ENCODE peak calls at places on chromosomes 2 and 18, in six cellular contexts. T, N, P, V, F and R are unnamed samples.

GRCh38 chr2:8587251-8587791 is 94.5 kb upstream of the ID2 start:
- DNase-seq in N (no peak), F (no peak), T (no peak), V (no peak), P (no peak), R (no peak)

GRCh38 chr2:33015421-33016142 is 68.8 kb downstream of the LTBP1 start:
- DNase-seq in N (no peak), F (no peak), V (peak), T (no peak), P (peak), R (peak)

GRCh38 chr18:35289293-35290069 is 548 bp downstream of the ZSCAN30 start:
- DNase-seq in N (peak), F (no peak), P (peak), V (peak), T (no peak), R (no peak)

GRCh38 chr2:59389240-59389639 is 1148.1 kb upstream of the FANCL start:
- DNase-seq in F (no peak), T (no peak), V (no peak), N (peak), P (no peak), R (no peak)

GRCh38 chr2:96870631-96871255 is 863 bp upstream of the SEMA4C start:
- DNase-seq in V (no peak), N (peak), F (peak), T (no peak), P (peak), R (no peak)

GRCh38 chr2:66445076-66445724 is 10.3 kb downstream of the MEIS1 start:
- DNase-seq in V (no peak), F (no peak), P (no peak), N (peak), T (no peak), R (no peak)

GRCh38 chr2:24597181-24597870 is 106.3 kb downstream of the NCOA1 start:
- DNase-seq in T (no peak), N (no peak), P (no peak), V (peak), F (no peak), R (no peak)

GRCh38 chr18:77250926-77251729 is 1.5 kb downstream of the GALR1 start:
- DNase-seq in N (no peak), F (no peak), V (peak), T (no peak), P (no peak), R (no peak)

GRCh38 chr2:9984217-9984739 is 32.8 kb downstream of the GRHL1 start:
- DNase-seq in N (no peak), T (no peak), F (peak), P (peak), V (peak), R (no peak)

GRCh38 chr2:44051948-44052347 is 56.2 kb upstream of the LRPPRC start:
- DNase-seq in N (no peak), P (no peak), T (no peak), F (no peak), V (no peak), R (no peak)

GRCh38 chr2:84187258-84187657 is 271.8 kb downstream of the SUCLG1 start:
- DNase-seq in N (no peak), F (no peak), T (no peak), V (no peak), P (no peak), R (no peak)

GRCh38 chr2:7165736-7166135 is 248.5 kb downstream of the RNF144A start:
- DNase-seq in V (no peak), N (no peak), P (no peak), F (no peak), T (no peak), R (no peak)

GRCh38 chr2:161031516-161031915 is 128.7 kb upstream of the TANK start:
- DNase-seq in V (no peak), N (no peak), T (no peak), F (no peak), P (no peak), R (no peak)

GRCh38 chr18:58135170-58135569 is 91.1 kb downstream of the NEDD4L start:
- DNase-seq in V (peak), T (no peak), N (no peak), P (no peak), F (no peak), R (peak)

GRCh38 chr2:75565523-75566449 is 5.0 kb upstream of the EVA1A start:
- DNase-seq in P (peak), T (no peak), N (no peak), F (no peak), V (no peak), R (no peak)

GRCh38 chr2:11123856-11124759 is 31.2 kb upstream of the SLC66A3 start:
- DNase-seq in N (peak), V (peak), P (peak), T (peak), F (peak), R (no peak)

GRCh38 chr2:234673961-234674759 is 177.3 kb upstream of the ARL4C start:
- DNase-seq in F (no peak), N (no peak), T (no peak), P (no peak), V (peak), R (no peak)

GRCh38 chr2:219350938-219351280 is 18.4 kb upstream of the RESP18 start:
- DNase-seq in T (no peak), N (no peak), V (no peak), F (no peak), P (no peak), R (no peak)

GRCh38 chr2:29269095-29270090 is 154.2 kb downstream of the CLIP4 start:
- DNase-seq in N (no peak), P (no peak), V (no peak), T (no peak), F (no peak), R (no peak)

GRCh38 chr2:238846503-238847431 is 1.1 kb upstream of the TWIST2 start:
- DNase-seq in P (no peak), F (no peak), N (no peak), T (no peak), V (peak), R (no peak)

GRCh38 chr2:10550206-10551001 is 102.3 kb upstream of the ODC1 start:
- DNase-seq in F (no peak), N (no peak), T (no peak), P (no peak), V (no peak), R (no peak)

GRCh38 chr2:1784986-1785617 is 40.8 kb upstream of the PXDN start:
- DNase-seq in N (peak), F (no peak), P (no peak), T (no peak), V (no peak), R (no peak)

GRCh38 chr2:54899576-54900200 is 150.6 kb downstream of the RTN4 start:
- DNase-seq in F (peak), V (peak), N (no peak), T (no peak), P (peak), R (peak)

GRCh38 chr18:68177807-68178702 is 536.9 kb downstream of the TMX3 start:
- DNase-seq in P (peak), T (no peak), N (no peak), F (no peak), V (peak), R (peak)

GRCh38 chr2:216606551-216607527 is 26.4 kb upstream of the IGFBP2 start:
- DNase-seq in T (peak), V (no peak), F (peak), P (peak), N (no peak), R (no peak)

GRCh38 chr2:70140978-70141753 is 49.7 kb downstream of the C2orf42 start:
- DNase-seq in N (peak), P (peak), V (peak), T (peak), F (peak), R (no peak)

GRCh38 chr2:162992828-162993227 is 154.3 kb upstream of the KCNH7 start:
- DNase-seq in P (no peak), T (no peak), V (no peak), F (no peak), N (no peak), R (no peak)

GRCh38 chr2:111068435-111069058 is 52.2 kb upstream of the BCL2L11 start:
- DNase-seq in P (peak), T (no peak), V (no peak), F (no peak), N (no peak), R (no peak)

GRCh38 chr2:72788756-72789155 is 37.1 kb downstream of the EXOC6B start:
- DNase-seq in P (no peak), T (no peak), F (no peak), V (peak), N (no peak), R (no peak)

GRCh38 chr2:189409647-189410046 is 31.6 kb upstream of the WDR75 start:
- DNase-seq in P (no peak), V (peak), F (no peak), T (no peak), N (no peak), R (no peak)

GRCh38 chr18:79507076-79507545 is 111.4 kb downstream of the NFATC1 start:
- DNase-seq in T (no peak), P (no peak), V (peak), F (peak), N (peak), R (no peak)
- H3K4me3 ChIP-seq in T (peak), P (no peak), V (no peak), F (peak), N (no peak), R (no peak)

GRCh38 chr2:202814226-202814625 is 57.3 kb downstream of the ICA1L start:
- DNase-seq in F (no peak), N (no peak), V (no peak), T (no peak), P (no peak), R (no peak)

GRCh38 chr2:202813387-202813786 is 58.2 kb downstream of the ICA1L start:
- DNase-seq in V (no peak), T (no peak), P (peak), N (no peak), F (no peak), R (no peak)

GRCh38 chr2:202817771-202818170 is 53.8 kb downstream of the ICA1L start:
- DNase-seq in N (no peak), P (no peak), T (no peak), V (no peak), F (no peak), R (no peak)

GRCh38 chr2:202818321-202818720 is 53.2 kb downstream of the ICA1L start:
- DNase-seq in V (no peak), P (no peak), N (no peak), F (no peak), T (no peak), R (no peak)

GRCh38 chr2:202815548-202816420 is 55.8 kb downstream of the ICA1L start:
- DNase-seq in F (no peak), V (peak), P (no peak), N (no peak), T (no peak), R (no peak)
- H3K4me3 ChIP-seq in F (no peak), V (no peak), P (no peak), N (no peak), T (no peak), R (no peak)

GRCh38 chr2:241037498-241037897 is 39.1 kb downstream of the SNED1 start:
- DNase-seq in T (no peak), F (no peak), P (no peak), V (no peak), N (no peak), R (no peak)

GRCh38 chr2:241036964-241037421 is 38.6 kb downstream of the SNED1 start:
- DNase-seq in T (no peak), N (no peak), P (no peak), F (no peak), V (no peak), R (no peak)

GRCh38 chr2:241035142-241035817 is 36.9 kb downstream of the SNED1 start:
- DNase-seq in V (no peak), P (no peak), T (peak), F (peak), N (no peak), R (no peak)

GRCh38 chr2:241035818-241036396 is 37.5 kb downstream of the SNED1 start:
- DNase-seq in F (peak), N (no peak), V (no peak), T (peak), P (no peak), R (no peak)

GRCh38 chr2:241036397-241036963 is 38.1 kb downstream of the SNED1 start:
- DNase-seq in N (no peak), P (peak), T (peak), F (peak), V (peak), R (no peak)
- H3K4me3 ChIP-seq in N (no peak), P (peak), T (peak), F (peak), V (peak), R (no peak)

DNA sequence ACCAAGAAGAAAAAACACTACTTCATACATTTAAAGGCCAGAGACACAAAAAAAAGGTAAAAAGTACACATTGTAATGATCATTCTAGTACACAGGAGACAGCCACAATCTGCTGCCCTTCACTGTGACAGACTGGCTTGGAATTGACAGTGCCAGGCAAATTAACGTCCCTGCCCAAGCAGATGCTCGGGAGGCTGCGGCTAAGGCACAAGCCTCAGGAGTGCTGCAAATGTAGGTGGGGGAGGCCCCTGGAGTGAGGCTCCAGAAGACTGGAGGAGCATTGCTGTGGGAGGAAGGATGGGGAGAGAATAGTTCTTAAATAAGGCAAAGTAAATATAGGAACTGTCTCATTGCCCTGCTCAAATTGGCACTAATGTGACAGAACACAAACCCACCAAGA is 18.6 kb downstream of the ERCC3 start:
- DNase-seq in P (no peak), F (no peak), N (no peak), T (no peak), V (no peak), R (no peak)
- H3K4me3 ChIP-seq in P (no peak), F (no peak), N (no peak), T (no peak), V (no peak), R (no peak)

GRCh38 chr2:176158306-176158643 is 1.2 kb downstream of the HOXD3 start:
- DNase-seq in F (no peak), P (no peak), V (no peak), N (no peak), T (no peak), R (no peak)
- H3K4me3 ChIP-seq in F (no peak), P (no peak), V (peak), N (no peak), T (no peak), R (no peak)

GRCh38 chr2:68771211-68771721 is 36.7 kb downstream of the ARHGAP25 start:
- DNase-seq in T (no peak), V (peak), F (no peak), P (no peak), N (no peak), R (no peak)

GRCh38 chr2:68776124-68776523 is 41.5 kb downstream of the ARHGAP25 start:
- DNase-seq in P (no peak), N (no peak), F (no peak), V (no peak), T (no peak), R (no peak)

GRCh38 chr2:68772109-68772508 is 37.5 kb downstream of the ARHGAP25 start:
- DNase-seq in T (no peak), N (no peak), F (no peak), V (no peak), P (no peak), R (no peak)

GRCh38 chr2:68775272-68775847 is 40.7 kb downstream of the ARHGAP25 start:
- DNase-seq in T (no peak), P (no peak), F (no peak), N (no peak), V (no peak), R (no peak)

GRCh38 chr2:68774569-68775271 is 40.1 kb downstream of the ARHGAP25 start:
- DNase-seq in F (no peak), V (peak), N (peak), P (peak), T (peak), R (no peak)
- H3K4me3 ChIP-seq in F (peak), V (no peak), N (no peak), P (peak), T (peak), R (no peak)

GRCh38 chr18:69956037-69956436 is 8.4 kb upstream of the CD226 start:
- DNase-seq in F (no peak), P (no peak), V (no peak), T (no peak), N (no peak), R (no peak)
- H3K4me3 ChIP-seq in F (peak), P (no peak), V (no peak), T (peak), N (no peak), R (no peak)